ENCODE peak calls at places on chromosomes 4 and X, in ten cellular contexts. One of them, this sample, is unnamed.

GRCh38 chr4:11416767-11417113 is 12.0 kb downstream of the HS3ST1 start:
- DNase-seq in stomach: no peak
- DNase-seq in effector memory CD4-positive, alpha-beta T cell: no peak
- DNase-seq in A549: no peak
- DNase-seq in heart left ventricle: no peak
- DNase-seq in H9: no peak
- DNase-seq in lung: no peak
- DNase-seq in right cardiac atrium: no peak
- DNase-seq in kidney: no peak
- DNase-seq in fibroblast of lung: no peak
- DNase-seq in this sample: no peak

GRCh38 chr4:143089847-143090246 is 94.9 kb upstream of the USP38 start:
- DNase-seq in stomach: no peak
- DNase-seq in effector memory CD4-positive, alpha-beta T cell: no peak
- DNase-seq in A549: no peak
- DNase-seq in heart left ventricle: no peak
- DNase-seq in H9: no peak
- DNase-seq in lung: no peak
- DNase-seq in right cardiac atrium: no peak
- DNase-seq in kidney: no peak
- DNase-seq in fibroblast of lung: no peak
- DNase-seq in this sample: no peak

GRCh38 chr4:40722576-40723161 is 27.1 kb upstream of the NSUN7 start:
- DNase-seq in stomach: no peak
- DNase-seq in effector memory CD4-positive, alpha-beta T cell: no peak
- DNase-seq in A549: peak; percentile 46
- DNase-seq in heart left ventricle: peak; percentile 28
- DNase-seq in H9: no peak
- DNase-seq in lung: no peak
- DNase-seq in right cardiac atrium: peak; percentile 64
- DNase-seq in kidney: no peak
- DNase-seq in fibroblast of lung: no peak
- DNase-seq in this sample: no peak

GRCh38 chrX:139113682-139114081 is 402.2 kb upstream of the FGF13 start:
- DNase-seq in stomach: no peak
- DNase-seq in effector memory CD4-positive, alpha-beta T cell: no peak
- DNase-seq in A549: no peak
- DNase-seq in heart left ventricle: no peak
- DNase-seq in H9: no peak
- DNase-seq in lung: no peak
- DNase-seq in right cardiac atrium: no peak
- DNase-seq in kidney: no peak
- DNase-seq in fibroblast of lung: peak; percentile 42
- DNase-seq in this sample: no peak

GRCh38 chr4:151276787-151277557 is at the start of gene PRSS48:
- DNase-seq in stomach: peak; percentile 59
- DNase-seq in effector memory CD4-positive, alpha-beta T cell: no peak
- DNase-seq in A549: peak; percentile 52
- DNase-seq in heart left ventricle: peak; percentile 56
- DNase-seq in H9: peak; percentile 93
- DNase-seq in lung: peak; percentile 36
- DNase-seq in right cardiac atrium: peak; percentile 79
- DNase-seq in kidney: peak; percentile 78
- DNase-seq in fibroblast of lung: peak; percentile 39
- DNase-seq in this sample: peak; percentile 84

GRCh38 chr4:38868055-38868965 is 704 bp downstream of the FAM114A1 start:
- DNase-seq in stomach: peak; percentile 33
- DNase-seq in effector memory CD4-positive, alpha-beta T cell: no peak
- DNase-seq in A549: peak; percentile 28
- DNase-seq in heart left ventricle: peak; percentile 53
- DNase-seq in H9: peak; percentile 38
- DNase-seq in lung: peak; percentile 34
- DNase-seq in right cardiac atrium: peak; percentile 84
- DNase-seq in kidney: no peak
- DNase-seq in fibroblast of lung: peak; percentile 43
- DNase-seq in this sample: no peak

GRCh38 chr4:89838005-89838404 is 1.0 kb upstream of the SNCA start:
- DNase-seq in stomach: no peak
- DNase-seq in effector memory CD4-positive, alpha-beta T cell: no peak
- DNase-seq in A549: no peak
- DNase-seq in heart left ventricle: no peak
- DNase-seq in H9: no peak
- DNase-seq in lung: no peak
- DNase-seq in right cardiac atrium: no peak
- DNase-seq in kidney: no peak
- DNase-seq in fibroblast of lung: peak; percentile 4
- DNase-seq in this sample: peak; percentile 70

GRCh38 chrX:48996969-48997368 is 5.1 kb downstream of the GRIPAP1 start:
- DNase-seq in stomach: no peak
- DNase-seq in effector memory CD4-positive, alpha-beta T cell: no peak
- DNase-seq in A549: no peak
- DNase-seq in heart left ventricle: no peak
- DNase-seq in H9: peak; percentile 37
- DNase-seq in lung: no peak
- DNase-seq in right cardiac atrium: no peak
- DNase-seq in kidney: no peak
- DNase-seq in fibroblast of lung: no peak
- DNase-seq in this sample: peak; percentile 57

GRCh38 chr4:25020240-25020639 is 10.5 kb downstream of the LGI2 start:
- DNase-seq in stomach: no peak
- DNase-seq in effector memory CD4-positive, alpha-beta T cell: no peak
- DNase-seq in A549: peak; percentile 45
- DNase-seq in heart left ventricle: no peak
- DNase-seq in H9: no peak
- DNase-seq in lung: no peak
- DNase-seq in right cardiac atrium: no peak
- DNase-seq in kidney: no peak
- DNase-seq in fibroblast of lung: no peak
- DNase-seq in this sample: no peak

GRCh38 chrX:41142130-41142529 is 56.9 kb downstream of the USP9X start:
- DNase-seq in stomach: no peak
- DNase-seq in effector memory CD4-positive, alpha-beta T cell: no peak
- DNase-seq in A549: no peak
- DNase-seq in heart left ventricle: no peak
- DNase-seq in H9: no peak
- DNase-seq in lung: no peak
- DNase-seq in right cardiac atrium: no peak
- DNase-seq in kidney: no peak
- DNase-seq in fibroblast of lung: no peak
- DNase-seq in this sample: no peak

GRCh38 chr4:125481334-125481733 is 166.6 kb downstream of the FAT4 start:
- DNase-seq in stomach: no peak
- DNase-seq in effector memory CD4-positive, alpha-beta T cell: no peak
- DNase-seq in A549: no peak
- DNase-seq in heart left ventricle: no peak
- DNase-seq in H9: no peak
- DNase-seq in lung: no peak
- DNase-seq in right cardiac atrium: no peak
- DNase-seq in kidney: no peak
- DNase-seq in fibroblast of lung: no peak
- DNase-seq in this sample: no peak

DNA sequence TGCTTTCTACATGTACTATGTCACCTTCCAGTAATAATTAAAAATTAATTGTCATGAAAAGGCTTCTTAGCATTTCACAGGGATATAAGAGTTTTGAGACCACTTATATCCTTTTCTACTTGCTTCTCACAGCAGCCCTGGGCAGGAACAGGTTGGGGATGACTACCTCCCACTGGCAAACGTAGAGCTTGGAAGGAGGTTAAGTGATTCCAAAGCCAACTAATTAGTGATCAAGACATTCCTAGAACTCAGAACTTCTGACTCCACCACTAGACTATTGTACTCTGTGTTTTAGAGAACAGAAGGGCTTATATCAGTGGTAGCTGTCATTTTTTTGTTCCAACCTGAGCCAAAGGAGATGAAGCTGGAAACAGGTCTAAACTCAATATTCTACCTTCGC is 364.5 kb upstream of the BOD1L1 start:
- DNase-seq in stomach: no peak
- DNase-seq in effector memory CD4-positive, alpha-beta T cell: no peak
- DNase-seq in A549: no peak
- DNase-seq in heart left ventricle: no peak
- DNase-seq in H9: no peak
- DNase-seq in lung: no peak
- DNase-seq in right cardiac atrium: no peak
- DNase-seq in kidney: no peak
- DNase-seq in fibroblast of lung: no peak
- DNase-seq in this sample: no peak
- H3K9me3 ChIP-seq in stomach: no peaks in the 10 kb centered on the region
- H3K9me3 ChIP-seq in effector memory CD4-positive, alpha-beta T cell: no peaks in the 10 kb centered on the region
- H3K9me3 ChIP-seq in A549: peaks cover 9% of the 10 kb centered on the region
- H3K9me3 ChIP-seq in heart left ventricle: no peaks in the 10 kb centered on the region
- H3K9me3 ChIP-seq in H9: no peaks in the 10 kb centered on the region
- H3K9me3 ChIP-seq in lung: no peaks in the 10 kb centered on the region
- H3K9me3 ChIP-seq in right cardiac atrium: no peaks in the 10 kb centered on the region
- H3K9me3 ChIP-seq in kidney: no peaks in the 10 kb centered on the region
- H3K9me3 ChIP-seq in fibroblast of lung: no peaks in the 10 kb centered on the region
- H3K9me3 ChIP-seq in this sample: no peaks in the 10 kb centered on the region

GRCh38 chrX:11739796-11740195 is 18.2 kb upstream of the MSL3 start:
- DNase-seq in stomach: no peak
- DNase-seq in effector memory CD4-positive, alpha-beta T cell: no peak
- DNase-seq in A549: no peak
- DNase-seq in heart left ventricle: no peak
- DNase-seq in H9: no peak
- DNase-seq in lung: no peak
- DNase-seq in right cardiac atrium: no peak
- DNase-seq in kidney: no peak
- DNase-seq in fibroblast of lung: no peak
- DNase-seq in this sample: no peak
- H3K4me1 ChIP-seq in stomach: no peaks in the 10 kb centered on the region
- H3K4me1 ChIP-seq in effector memory CD4-positive, alpha-beta T cell: no peaks in the 10 kb centered on the region
- H3K4me1 ChIP-seq in A549: no peaks in the 10 kb centered on the region
- H3K4me1 ChIP-seq in heart left ventricle: no peaks in the 10 kb centered on the region
- H3K4me1 ChIP-seq in H9: no peaks in the 10 kb centered on the region
- H3K4me1 ChIP-seq in lung: no peaks in the 10 kb centered on the region
- H3K4me1 ChIP-seq in right cardiac atrium: no peaks in the 10 kb centered on the region
- H3K4me1 ChIP-seq in kidney: no peaks in the 10 kb centered on the region
- H3K4me1 ChIP-seq in fibroblast of lung: no peaks in the 10 kb centered on the region
- H3K4me1 ChIP-seq in this sample: no peaks in the 10 kb centered on the region

DNA sequence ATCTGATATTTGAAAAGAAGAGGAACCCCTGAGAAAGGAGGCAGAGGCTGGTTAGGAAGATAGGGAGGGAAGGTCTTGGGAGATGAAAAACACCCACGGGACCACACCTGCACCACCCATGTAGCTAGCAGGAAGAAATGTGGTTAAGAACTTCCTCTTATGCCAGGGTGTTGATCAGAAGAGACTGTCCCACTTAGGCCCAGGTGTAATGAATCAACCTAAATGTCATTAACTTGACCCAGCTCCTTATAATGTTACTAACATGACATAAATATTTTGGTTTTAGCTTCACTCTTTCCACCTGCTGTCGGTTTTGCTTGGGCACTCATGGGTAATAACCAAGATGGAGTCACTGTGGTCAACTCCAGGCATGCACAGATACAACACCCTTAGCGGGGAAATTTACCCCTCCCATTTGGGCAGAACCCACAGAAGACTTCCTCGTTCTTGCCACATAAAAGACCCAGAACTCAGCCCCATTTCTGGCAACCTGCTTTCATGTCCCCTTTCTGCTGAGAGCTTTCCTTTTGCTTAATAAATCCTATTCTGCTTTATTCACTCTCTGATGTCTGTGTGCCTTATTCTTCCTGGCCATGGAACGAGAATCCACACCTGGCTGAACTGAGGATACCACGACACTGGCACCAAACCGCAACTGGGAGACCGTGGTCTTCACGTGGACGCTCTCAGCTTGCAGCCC is 46.8 kb downstream of the ZNF141 start:
- DNase-seq in stomach: no peak
- DNase-seq in effector memory CD4-positive, alpha-beta T cell: no peak
- DNase-seq in A549: no peak
- DNase-seq in heart left ventricle: no peak
- DNase-seq in H9: no peak
- DNase-seq in lung: no peak
- DNase-seq in right cardiac atrium: no peak
- DNase-seq in kidney: no peak
- DNase-seq in fibroblast of lung: no peak
- DNase-seq in this sample: no peak
- H3K9me3 ChIP-seq in stomach: peaks cover 100% of the 10 kb centered on the region
- H3K9me3 ChIP-seq in effector memory CD4-positive, alpha-beta T cell: peaks cover 60% of the 10 kb centered on the region
- H3K9me3 ChIP-seq in A549: peaks cover 29% of the 10 kb centered on the region
- H3K9me3 ChIP-seq in heart left ventricle: peaks cover 90% of the 10 kb centered on the region
- H3K9me3 ChIP-seq in H9: peaks cover 21% of the 10 kb centered on the region
- H3K9me3 ChIP-seq in lung: peaks cover 20% of the 10 kb centered on the region
- H3K9me3 ChIP-seq in right cardiac atrium: peaks cover 17% of the 10 kb centered on the region
- H3K9me3 ChIP-seq in kidney: peaks cover 65% of the 10 kb centered on the region
- H3K9me3 ChIP-seq in fibroblast of lung: no peaks in the 10 kb centered on the region
- H3K9me3 ChIP-seq in this sample: no peaks in the 10 kb centered on the region

GRCh38 chr4:7634611-7635010 is 199.9 kb upstream of the PSAPL1 start:
- DNase-seq in stomach: no peak
- DNase-seq in effector memory CD4-positive, alpha-beta T cell: no peak
- DNase-seq in A549: no peak
- DNase-seq in heart left ventricle: no peak
- DNase-seq in H9: no peak
- DNase-seq in lung: no peak
- DNase-seq in right cardiac atrium: no peak
- DNase-seq in kidney: peak; percentile 48
- DNase-seq in fibroblast of lung: no peak
- DNase-seq in this sample: no peak

GRCh38 chr4:7632971-7633370 is 198.2 kb upstream of the PSAPL1 start:
- DNase-seq in stomach: no peak
- DNase-seq in effector memory CD4-positive, alpha-beta T cell: no peak
- DNase-seq in A549: no peak
- DNase-seq in heart left ventricle: no peak
- DNase-seq in H9: no peak
- DNase-seq in lung: no peak
- DNase-seq in right cardiac atrium: no peak
- DNase-seq in kidney: peak; percentile 53
- DNase-seq in fibroblast of lung: no peak
- DNase-seq in this sample: no peak

GRCh38 chr4:7635971-7636508 is 201.3 kb upstream of the PSAPL1 start:
- DNase-seq in stomach: no peak
- DNase-seq in effector memory CD4-positive, alpha-beta T cell: no peak
- DNase-seq in A549: no peak
- DNase-seq in heart left ventricle: no peak
- DNase-seq in H9: no peak
- DNase-seq in lung: no peak
- DNase-seq in right cardiac atrium: no peak
- DNase-seq in kidney: no peak
- DNase-seq in fibroblast of lung: no peak
- DNase-seq in this sample: no peak

GRCh38 chr4:7637139-7637538 is 202.4 kb upstream of the PSAPL1 start:
- DNase-seq in stomach: no peak
- DNase-seq in effector memory CD4-positive, alpha-beta T cell: no peak
- DNase-seq in A549: no peak
- DNase-seq in heart left ventricle: no peak
- DNase-seq in H9: no peak
- DNase-seq in lung: no peak
- DNase-seq in right cardiac atrium: no peak
- DNase-seq in kidney: peak; percentile 70
- DNase-seq in fibroblast of lung: no peak
- DNase-seq in this sample: no peak

DNA sequence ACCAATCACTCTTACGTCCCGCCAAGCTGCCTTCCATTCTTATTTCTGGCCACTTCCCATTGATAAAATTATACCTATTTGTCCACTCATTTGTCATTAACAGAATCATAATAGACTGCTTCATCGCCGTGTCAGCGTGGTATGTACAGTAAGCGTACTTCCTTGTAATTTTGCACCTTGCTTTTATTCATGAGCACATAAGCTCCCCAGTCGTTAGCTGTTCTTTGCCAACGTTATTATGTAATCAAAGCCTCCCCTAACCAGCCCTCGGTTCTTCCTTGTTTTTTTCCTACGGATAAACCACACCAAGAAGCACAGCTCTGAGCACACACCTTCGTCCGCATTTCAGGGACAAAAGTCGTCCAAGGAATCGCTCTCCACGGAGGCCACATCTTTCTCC is 200.7 kb upstream of the PSAPL1 start:
- DNase-seq in stomach: no peak
- DNase-seq in effector memory CD4-positive, alpha-beta T cell: no peak
- DNase-seq in A549: no peak
- DNase-seq in heart left ventricle: no peak
- DNase-seq in H9: no peak
- DNase-seq in lung: no peak
- DNase-seq in right cardiac atrium: no peak
- DNase-seq in kidney: no peak
- DNase-seq in fibroblast of lung: no peak
- DNase-seq in this sample: no peak
- H3K4me1 ChIP-seq in stomach: peaks cover 12% of the 10 kb centered on the region
- H3K4me1 ChIP-seq in effector memory CD4-positive, alpha-beta T cell: no peaks in the 10 kb centered on the region
- H3K4me1 ChIP-seq in A549: peaks cover 7% of the 10 kb centered on the region
- H3K4me1 ChIP-seq in heart left ventricle: peaks cover 9% of the 10 kb centered on the region
- H3K4me1 ChIP-seq in H9: no peaks in the 10 kb centered on the region
- H3K4me1 ChIP-seq in lung: peaks cover 3% of the 10 kb centered on the region
- H3K4me1 ChIP-seq in right cardiac atrium: no peaks in the 10 kb centered on the region
- H3K4me1 ChIP-seq in kidney: no peaks in the 10 kb centered on the region
- H3K4me1 ChIP-seq in fibroblast of lung: peaks cover 7% of the 10 kb centered on the region
- H3K4me1 ChIP-seq in this sample: no peaks in the 10 kb centered on the region

This sample was measured in HAP-1.